ENCODE peak calls at places on chromosomes 3 and 15, in five cellular contexts. A, H, J, C and X are unnamed samples.

GRCh38 chr3:122559906-122560305 is 4.2 kb downstream of the PARP9 start:
- DNase-seq in A (no peak), H (no peak), J (no peak), C (no peak), X (no peak)

GRCh38 chr3:17372811-17373210 is 369.6 kb downstream of the TBC1D5 start:
- DNase-seq in A (no peak), H (no peak), J (peak; percentile 61), C (no peak), X (no peak)

GRCh38 chr3:12733566-12733965 is 25.5 kb downstream of the TMEM40 start:
- DNase-seq in A (no peak), H (no peak), J (no peak), C (no peak), X (no peak)

GRCh38 chr3:157127831-157128767 is 31.8 kb downstream of the CCNL1 start:
- DNase-seq in A (peak; percentile 98), H (no peak), J (peak; percentile 84), C (peak; percentile 51), X (peak; percentile 79)

GRCh38 chr3:114804099-114804498 is 343.0 kb downstream of the ZBTB20 start:
- DNase-seq in A (no peak), H (no peak), J (no peak), C (no peak), X (no peak)

GRCh38 chr3:194687638-194688206 is 2.0 kb downstream of the FAM43A start:
- DNase-seq in A (peak; percentile 57), H (peak; percentile 40), J (peak; percentile 78), C (peak; percentile 69), X (peak; percentile 85)

GRCh38 chr3:151096697-151097096 is 11.2 kb downstream of the MED12L start:
- DNase-seq in A (no peak), H (no peak), J (no peak), C (no peak), X (no peak)

GRCh38 chr3:34260266-34260990 is 462.0 kb downstream of the PDCD6IP start:
- DNase-seq in A (peak; percentile 2), H (no peak), J (peak; percentile 42), C (no peak), X (no peak)

GRCh38 chr3:155182467-155182866 is 102.3 kb downstream of the MME start:
- DNase-seq in A (no peak), H (no peak), J (no peak), C (no peak), X (no peak)

GRCh38 chr15:77018796-77019475 is 24.0 kb downstream of the PSTPIP1 start:
- DNase-seq in A (no peak), H (no peak), J (no peak), C (no peak), X (no peak)